ENCODE peak calls at places on chromosome 9, in five cellular contexts. G is astrocyte, U is AG04450, A is coronary artery, Z is body of pancreas. V is an unnamed sample.

GRCh38 chr9:128191406-128192046 is at the start of gene CIZ1:
- DNase-seq in Z (peak), A (peak), U (no peak), G (peak), V (peak)

GRCh38 chr9:84357235-84357634 is 16.7 kb upstream of the SLC28A3 start:
- DNase-seq in Z (no peak), U (no peak), G (no peak), A (no peak), V (peak)

GRCh38 chr9:93501406-93501805 is 48.0 kb upstream of the FAM120AOS start:
- DNase-seq in Z (no peak), A (no peak), G (peak), U (no peak), V (no peak)

GRCh38 chr9:17837931-17838330 is 259.1 kb downstream of the SH3GL2 start:
- DNase-seq in G (no peak), Z (no peak), U (no peak), A (no peak), V (no peak)

GRCh38 chr9:93960971-93961841 is 6.1 kb upstream of the BARX1 start:
- DNase-seq in U (no peak), Z (no peak), G (no peak), A (peak), V (no peak)

GRCh38 chr9:1171541-1171940 is 121.4 kb downstream of the DMRT2 start:
- DNase-seq in U (no peak), Z (no peak), G (no peak), A (no peak), V (no peak)

GRCh38 chr9:16509946-16510504 is 360.4 kb downstream of the BNC2 start:
- DNase-seq in G (peak), Z (no peak), A (no peak), U (no peak), V (no peak)

GRCh38 chr9:105248691-105249090 is 4.2 kb downstream of the SLC44A1 start:
- DNase-seq in U (no peak), A (no peak), G (no peak), Z (no peak), V (no peak)

GRCh38 chr9:128412120-128412790 is 8.4 kb upstream of the CERCAM start:
- DNase-seq in Z (peak), G (no peak), A (no peak), U (no peak), V (peak)

GRCh38 chr9:137761032-137761431 is 116.5 kb upstream of the CACNA1B start:
- DNase-seq in U (no peak), G (no peak), Z (no peak), A (no peak), V (no peak)

GRCh38 chr9:131530546-131530929 is 525 bp downstream of the UCK1 start:
- DNase-seq in G (no peak), U (no peak), A (no peak), Z (peak), V (peak)

GRCh38 chr9:87676976-87677775 is 48.7 kb upstream of the CTSL start:
- DNase-seq in G (no peak), A (peak), U (no peak), Z (peak), V (peak)

GRCh38 chr9:136720251-136720886 is 8.0 kb downstream of the DIPK1B start:
- DNase-seq in G (no peak), A (no peak), U (no peak), Z (no peak), V (no peak)

GRCh38 chr9:81125446-81126092 is 563.8 kb downstream of the TLE1 start:
- DNase-seq in U (no peak), G (peak), Z (no peak), A (no peak), V (no peak)

GRCh38 chr9:127170652-127171051 is 48.2 kb upstream of the ANGPTL2 start:
- DNase-seq in U (no peak), Z (no peak), G (no peak), A (no peak), V (no peak)

GRCh38 chr9:131656356-131657030 is 83.4 kb downstream of the RAPGEF1 start:
- DNase-seq in A (no peak), G (no peak), U (no peak), Z (peak), V (no peak)

DNA sequence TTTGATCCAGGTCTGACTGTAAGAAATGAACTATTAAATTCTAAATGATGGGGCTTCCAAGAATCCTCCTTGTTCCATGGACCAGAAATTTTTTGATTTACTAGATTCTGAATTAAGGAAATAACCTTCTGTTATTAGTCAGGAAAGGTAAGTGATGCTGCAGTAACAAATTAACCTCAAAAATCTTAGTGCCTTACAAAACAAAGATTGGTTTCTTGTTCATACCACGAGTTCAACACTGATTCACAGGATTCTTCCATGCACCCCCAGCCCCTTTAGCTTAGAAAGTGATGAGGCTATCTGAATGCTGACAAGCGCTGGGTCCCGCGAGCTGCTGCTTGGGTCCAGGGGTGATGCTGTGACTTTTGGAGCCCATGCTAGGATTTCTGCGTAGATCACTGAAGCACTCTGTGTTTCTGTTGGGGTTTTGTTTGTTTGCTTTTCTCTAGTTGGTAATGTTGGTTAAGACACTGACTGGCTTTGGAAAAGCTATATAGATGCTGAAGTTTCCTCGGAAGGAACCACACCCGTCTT is 52.3 kb downstream of the COL15A1 start:
- DNase-seq in G (no peak), U (no peak), A (peak), Z (no peak), V (no peak)
- H3K27ac ChIP-seq in G (no peak), U (no peak), A (peak), Z (no peak), V (no peak)

DNA sequence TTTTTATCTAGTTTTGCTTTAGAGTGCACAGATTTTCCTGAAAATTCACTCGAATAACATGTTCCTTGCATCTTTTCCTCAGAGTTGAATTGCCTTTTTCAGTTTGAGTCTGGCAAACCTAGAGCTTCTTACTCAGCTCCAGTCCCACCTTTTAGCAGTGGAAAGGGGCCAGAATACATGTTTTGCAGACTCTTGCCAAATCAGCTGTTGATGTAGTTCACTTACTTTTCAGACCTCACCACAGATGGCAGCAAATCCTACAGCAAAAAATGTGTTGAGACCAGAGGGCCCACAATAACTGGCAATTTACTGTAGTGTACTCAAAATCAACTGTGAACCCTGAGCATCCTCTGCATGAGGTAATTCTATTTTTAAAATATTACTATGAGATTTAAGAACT is 545.2 kb upstream of the ACO1 start:
- DNase-seq in U (no peak), Z (no peak), G (no peak), A (no peak), V (no peak)
- TF ChIP-seq CTCF in U (no peak), Z (no peak), G (no peak), A (no peak), V (no peak)

GRCh38 chr9:68498816-68499215 is 41.9 kb downstream of the TMEM252 start:
- DNase-seq in U (no peak), A (no peak), G (no peak), Z (no peak), V (no peak)
- H3K27ac ChIP-seq in U (no peak), A (peak), G (no peak), Z (no peak), V (no peak)

GRCh38 chr9:76219555-76220151 is 174.6 kb downstream of the RFK start:
- DNase-seq in A (no peak), G (no peak), U (no peak), Z (no peak), V (no peak)
- TF ChIP-seq CTCF in A (no peak), G (peak), U (peak), Z (no peak), V (peak)

DNA sequence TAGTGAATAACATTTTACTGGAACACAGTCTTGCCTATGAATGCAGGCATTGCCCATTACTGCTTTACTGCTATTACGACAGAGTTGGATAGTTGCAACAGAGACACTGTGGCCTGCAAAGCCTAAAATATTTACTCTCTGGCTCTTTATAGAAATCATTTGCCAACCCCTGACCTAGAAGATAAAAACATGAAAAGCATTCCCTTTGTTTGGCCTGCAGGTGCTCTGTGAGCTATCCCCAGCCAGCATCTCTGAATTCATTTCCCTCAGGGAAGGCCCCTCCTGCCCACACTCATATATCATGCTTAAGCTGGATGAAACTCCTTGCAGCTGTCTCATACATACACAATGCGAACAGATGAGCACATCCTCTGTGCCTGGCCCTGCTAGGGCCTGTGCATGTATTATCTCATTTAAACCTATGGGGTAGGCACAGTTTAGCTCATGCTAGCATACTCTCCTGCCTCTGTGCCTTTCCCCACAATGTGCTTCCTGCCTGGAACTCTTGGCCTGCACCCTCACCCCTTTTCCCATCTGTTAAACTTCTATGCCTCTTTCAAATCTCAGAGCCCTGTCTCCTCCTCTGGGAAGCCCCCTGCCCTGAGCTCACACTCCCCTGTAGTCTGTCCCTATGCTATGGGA is 193.1 kb downstream of the PAX5 start:
- DNase-seq in Z (no peak), U (no peak), G (no peak), A (no peak), V (peak)
- H3K27ac ChIP-seq in Z (no peak), U (no peak), G (no peak), A (no peak), V (no peak)

GRCh38 chr9:12775963-12776774 is 1.3 kb downstream of the LURAP1L start:
- DNase-seq in G (peak), U (peak), A (peak), Z (peak), V (peak)
- TF ChIP-seq CTCF in G (peak), U (peak), A (no peak), Z (peak), V (peak)

GRCh38 chr9:15373881-15374280 is 48.8 kb upstream of the SNAPC3 start:
- DNase-seq in Z (no peak), G (peak), A (no peak), U (peak), V (peak)
- H3K27ac ChIP-seq in Z (no peak), G (no peak), A (peak), U (peak), V (no peak)

GRCh38 chr9:107261106-107261505 is 22.0 kb upstream of the RAD23B start:
- DNase-seq in G (no peak), U (no peak), Z (no peak), A (no peak), V (no peak)
- TF ChIP-seq CTCF in G (no peak), U (no peak), Z (no peak), A (no peak), V (no peak)

DNA sequence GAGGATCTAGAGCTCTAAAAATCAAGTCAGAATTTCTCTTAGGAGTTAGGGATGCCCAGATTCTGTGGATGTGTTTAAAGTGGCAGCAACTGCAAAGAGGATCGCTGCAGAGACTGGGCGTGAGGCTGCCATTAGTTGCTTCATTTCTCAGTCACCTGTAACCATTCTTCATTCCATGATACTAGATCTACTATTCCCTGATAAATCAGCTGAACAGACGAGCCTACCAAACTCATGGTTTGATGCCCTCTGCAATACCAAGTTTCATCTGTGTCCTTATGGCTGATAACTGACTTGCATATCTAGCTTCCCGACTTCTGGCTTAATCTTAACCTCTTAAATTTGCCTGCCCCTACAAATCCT is 33.3 kb downstream of the UBE2R2 start:
- DNase-seq in A (no peak), G (no peak), U (no peak), Z (no peak), V (no peak)
- H3K27ac ChIP-seq in A (peak), G (no peak), U (no peak), Z (peak), V (peak)

GRCh38 chr9:69499401-69499800 is 172.8 kb downstream of the APBA1 start:
- DNase-seq in Z (no peak), G (no peak), U (no peak), A (no peak), V (no peak)

GRCh38 chr9:69502671-69503301 is 169.4 kb downstream of the APBA1 start:
- DNase-seq in Z (no peak), U (no peak), G (peak), A (no peak), V (no peak)

GRCh38 chr9:69499959-69500358 is 172.2 kb downstream of the APBA1 start:
- DNase-seq in U (no peak), Z (no peak), A (no peak), G (no peak), V (no peak)

GRCh38 chr9:69498430-69498829 is 173.4 kb downstream of the ENTREP1 start:
- DNase-seq in G (no peak), U (no peak), A (no peak), Z (no peak), V (no peak)

GRCh38 chr9:69500925-69501324 is 171.2 kb downstream of the APBA1 start:
- DNase-seq in U (no peak), G (no peak), Z (no peak), A (no peak), V (peak)
- TF ChIP-seq CTCF in U (no peak), G (no peak), Z (no peak), A (no peak), V (no peak)

V was measured in cardiac muscle cell.